ENCODE peak calls at places on chromosome 3, in eight cellular contexts. S is AG08396; O is T-helper 17 cell; I is stimulated activated CD8-positive, alpha-beta memory T cell treated with anti-CD3 and anti-CD28 coated beads, Interleukin-15, amount 100 ng/mL, for 24 hours; A is stimulated activated CD4-positive, alpha-beta T cell treated with anti-CD3 and anti-CD28 coated beads, Interleukin-2, amount 100 ng/mL, for 24 hours; T is epithelial cell of prostate; Z is AG08395; D is activated naive CD8-positive, alpha-beta T cell treated with anti-CD3 and anti-CD28 coated beads, Interleukin-2, amount 50 U/mL, for 24 hours. L is an unnamed sample.

GRCh38 chr3:51510996-51511395 is 11.2 kb upstream of the DCAF1 start:
- DNase-seq in S (no peak), O (no peak), I (no peak), A (no peak), T (no peak), Z (no peak), D (no peak), L (no peak)

GRCh38 chr3:72274511-72275295 is 489.8 kb upstream of the PROK2 start:
- DNase-seq in S (peak; percentile 53), O (no peak), I (no peak), A (no peak), T (no peak), Z (peak; percentile 71), D (no peak), L (peak; percentile 78)

GRCh38 chr3:64977308-64978100 is 289.7 kb upstream of the ADAMTS9 start:
- DNase-seq in S (no peak), O (no peak), I (no peak), A (no peak), T (peak; percentile 95), Z (no peak), D (no peak), L (no peak)

GRCh38 chr3:118400086-118400485 is 634.6 kb downstream of the IGSF11 start:
- DNase-seq in S (no peak), O (no peak), I (no peak), A (no peak), T (no peak), Z (no peak), D (no peak), L (no peak)

GRCh38 chr3:134460965-134461364 is 24.8 kb downstream of the ANAPC13 start:
- DNase-seq in S (no peak), O (no peak), I (no peak), A (no peak), T (peak; percentile 39), Z (peak; percentile 70), D (no peak), L (no peak)

GRCh38 chr3:133893683-133894333 is 1.9 kb downstream of the RAB6B start:
- DNase-seq in S (no peak), O (no peak), I (no peak), A (no peak), T (no peak), Z (no peak), D (no peak), L (no peak)

GRCh38 chr3:129606522-129607390 is at the start of gene PLXND1:
- DNase-seq in S (peak; percentile 93), O (peak; percentile 68), I (no peak), A (peak; percentile 47), T (no peak), Z (peak; percentile 92), D (peak; percentile 29), L (peak; percentile 62)

GRCh38 chr3:120410541-120410940 is 40.3 kb downstream of the FSTL1 start:
- DNase-seq in S (no peak), O (no peak), I (no peak), A (no peak), T (no peak), Z (no peak), D (no peak), L (no peak)

GRCh38 chr3:186614266-186614596 is 1.4 kb downstream of the AHSG start:
- DNase-seq in S (no peak), O (no peak), I (no peak), A (no peak), T (no peak), Z (no peak), D (no peak), L (no peak)

GRCh38 chr3:171194965-171195364 is 168.4 kb upstream of the SLC2A2 start:
- DNase-seq in S (no peak), O (no peak), I (no peak), A (no peak), T (no peak), Z (no peak), D (no peak), L (no peak)

GRCh38 chr3:53833650-53834049 is 12.6 kb downstream of the CHDH start:
- DNase-seq in S (no peak), O (no peak), I (no peak), A (no peak), T (no peak), Z (no peak), D (no peak), L (no peak)

GRCh38 chr3:101640256-101640655 is 36.7 kb downstream of the ZBTB11 start:
- DNase-seq in S (no peak), O (no peak), I (no peak), A (no peak), T (no peak), Z (no peak), D (no peak), L (no peak)

GRCh38 chr3:355622-356021 is 159.1 kb downstream of the CHL1 start:
- DNase-seq in S (peak; percentile 65), O (no peak), I (no peak), A (no peak), T (peak; percentile 56), Z (no peak), D (no peak), L (no peak)

GRCh38 chr3:192207661-192208060 is 519.7 kb downstream of the FGF12 start:
- DNase-seq in S (no peak), O (no peak), I (no peak), A (no peak), T (no peak), Z (no peak), D (no peak), L (peak; percentile 54)

GRCh38 chr3:18194431-18194830 is 230.7 kb downstream of the SATB1 start:
- DNase-seq in S (no peak), O (no peak), I (no peak), A (no peak), T (no peak), Z (no peak), D (no peak), L (no peak)

GRCh38 chr3:129224984-129225393 is 24.4 kb upstream of the COPG1 start:
- DNase-seq in S (peak; percentile 70), O (no peak), I (no peak), A (peak; percentile 26), T (no peak), Z (peak; percentile 85), D (peak; percentile 23), L (no peak)

GRCh38 chr3:12178091-12178820 is 19.5 kb upstream of the TIMP4 start:
- DNase-seq in S (peak; percentile 40), O (no peak), I (no peak), A (no peak), T (no peak), Z (peak; percentile 60), D (no peak), L (no peak)

GRCh38 chr3:190562866-190563525 is 49.1 kb downstream of the IL1RAP start:
- DNase-seq in S (no peak), O (no peak), I (no peak), A (no peak), T (no peak), Z (no peak), D (no peak), L (no peak)

GRCh38 chr3:66544619-66545429 is 44.0 kb upstream of the LRIG1 start:
- DNase-seq in S (no peak), O (no peak), I (no peak), A (no peak), T (no peak), Z (no peak), D (no peak), L (no peak)

GRCh38 chr3:194431553-194431952 is 32.5 kb upstream of the GP5 start:
- DNase-seq in S (no peak), O (no peak), I (no peak), A (no peak), T (no peak), Z (no peak), D (no peak), L (no peak)

GRCh38 chr3:74897006-74897405 is 282.5 kb upstream of the CNTN3 start:
- DNase-seq in S (peak; percentile 21), O (no peak), I (no peak), A (no peak), T (no peak), Z (peak; percentile 12), D (no peak), L (no peak)

GRCh38 chr3:181694805-181695660 is 16.7 kb upstream of the SOX2 start:
- DNase-seq in S (no peak), O (no peak), I (no peak), A (no peak), T (no peak), Z (no peak), D (no peak), L (no peak)

GRCh38 chr3:41173926-41174702 is 25.2 kb upstream of the CTNNB1 start:
- DNase-seq in S (no peak), O (no peak), I (no peak), A (no peak), T (no peak), Z (no peak), D (no peak), L (no peak)

GRCh38 chr3:155370764-155371503 is 77.5 kb upstream of the STRIT1 start:
- DNase-seq in S (no peak), O (no peak), I (no peak), A (no peak), T (no peak), Z (no peak), D (no peak), L (no peak)

GRCh38 chr3:197000211-197000610 is 29.4 kb downstream of the MELTF start:
- DNase-seq in S (no peak), O (no peak), I (no peak), A (no peak), T (no peak), Z (no peak), D (no peak), L (no peak)

GRCh38 chr3:135084976-135085375 is 289.9 kb downstream of the EPHB1 start:
- DNase-seq in S (no peak), O (no peak), I (no peak), A (no peak), T (no peak), Z (no peak), D (no peak), L (no peak)

GRCh38 chr3:82741346-82741745 is 979.9 kb upstream of the GBE1 start:
- DNase-seq in S (no peak), O (no peak), I (no peak), A (no peak), T (no peak), Z (no peak), D (no peak), L (no peak)

GRCh38 chr3:183984749-183985729 is 32.6 kb downstream of the ABCC5 start:
- DNase-seq in S (no peak), O (no peak), I (no peak), A (no peak), T (no peak), Z (no peak), D (no peak), L (no peak)

GRCh38 chr3:23035927-23036640 is 167.0 kb upstream of the UBE2E2 start:
- DNase-seq in S (no peak), O (no peak), I (no peak), A (no peak), T (no peak), Z (no peak), D (peak; percentile 3), L (no peak)

GRCh38 chr3:109071349-109072142 is 46.4 kb downstream of the MORC1 start:
- DNase-seq in S (no peak), O (no peak), I (no peak), A (no peak), T (no peak), Z (no peak), D (no peak), L (no peak)

GRCh38 chr3:181739628-181740027 is 27.9 kb downstream of the SOX2 start:
- DNase-seq in S (no peak), O (no peak), I (no peak), A (no peak), T (no peak), Z (no peak), D (no peak), L (no peak)

GRCh38 chr3:109563149-109563548 is 225.8 kb upstream of the DPPA4 start:
- DNase-seq in S (no peak), O (no peak), I (no peak), A (peak; percentile 6), T (no peak), Z (no peak), D (peak; percentile 39), L (no peak)

GRCh38 chr3:27279153-27279552 is 90.0 kb downstream of the NEK10 start:
- DNase-seq in S (no peak), O (no peak), I (no peak), A (no peak), T (no peak), Z (peak; percentile 29), D (no peak), L (no peak)

L was measured in NCI-H2171 treated with DMSO at 0.1 percent for 48 hours.